ENCODE peak calls at places on chromosomes 7 and 10, in nine cellular contexts. A is lower lobe of right lung, O is PC-3, Q is cardiac muscle cell, G is ascending aorta, B is tibial artery, K is lung, F is hepatocyte, I is transverse colon. Z is an unnamed sample.

GRCh38 chr10:126876456-126876855 is 28.8 kb upstream of the DOCK1 start:
- DNase-seq in B (no peak), I (no peak), O (no peak), F (no peak), Q (no peak), K (no peak), A (no peak), G (no peak), Z (no peak)

GRCh38 chr7:108735814-108736213 is 166.1 kb downstream of the DNAJB9 start:
- DNase-seq in F (no peak), G (no peak), A (no peak), K (no peak), B (no peak), O (no peak), Q (no peak), I (no peak), Z (no peak)

GRCh38 chr7:25179771-25180591 is 48.3 kb downstream of the NPVF start:
- DNase-seq in F (peak; percentile 94), A (peak; percentile 94), I (peak; percentile 98), O (peak; percentile 77), Q (peak; percentile 90), K (peak; percentile 95), G (peak; percentile 58), B (peak; percentile 95), Z (peak; percentile 70)

GRCh38 chr7:92634924-92635519 is 44.8 kb upstream of the FAM133B start:
- DNase-seq in B (no peak), Q (peak; percentile 64), A (no peak), K (no peak), G (no peak), F (peak; percentile 41), I (no peak), O (peak; percentile 70), Z (no peak)

GRCh38 chr7:151431768-151432311 is 8.1 kb downstream of the CRYGN start:
- DNase-seq in B (no peak), G (no peak), A (no peak), K (no peak), Q (no peak), O (no peak), I (no peak), F (no peak), Z (no peak)

GRCh38 chr10:91540714-91541113 is 92.2 kb downstream of the PPP1R3C start:
- DNase-seq in Q (peak; percentile 62), G (no peak), A (no peak), O (peak; percentile 8), F (no peak), B (no peak), I (no peak), K (no peak), Z (no peak)

GRCh38 chr7:127758105-127758504 is 106.1 kb downstream of the SND1 start:
- DNase-seq in Q (peak; percentile 16), I (no peak), K (no peak), F (no peak), A (no peak), O (no peak), G (no peak), B (no peak), Z (no peak)

GRCh38 chr7:43594020-43594419 is 11.1 kb downstream of the STK17A start:
- DNase-seq in O (no peak), B (no peak), K (no peak), A (no peak), G (no peak), Q (no peak), I (no peak), F (no peak), Z (no peak)

GRCh38 chr10:63522129-63522687 is 1.0 kb downstream of the REEP3 start:
- DNase-seq in A (no peak), G (no peak), I (no peak), O (peak; percentile 71), F (peak; percentile 16), B (no peak), Q (peak; percentile 8), K (no peak), Z (no peak)

GRCh38 chr7:13879994-13880686 is 109.3 kb downstream of the ETV1 start:
- DNase-seq in K (no peak), I (no peak), F (no peak), B (no peak), Q (peak; percentile 25), O (peak; percentile 85), G (no peak), A (no peak), Z (no peak)

GRCh38 chr10:74153123-74153522 is 2.1 kb downstream of the ADK start:
- DNase-seq in I (no peak), A (no peak), B (no peak), O (peak; percentile 71), K (no peak), F (no peak), G (no peak), Q (peak; percentile 84), Z (no peak)

GRCh38 chr10:73597346-73597745 is 6.2 kb upstream of the USP54 start:
- DNase-seq in Q (no peak), F (no peak), A (no peak), K (no peak), O (peak; percentile 72), I (no peak), G (no peak), B (no peak), Z (no peak)

GRCh38 chr7:155815332-155816191 is 3.3 kb upstream of the SHH start:
- DNase-seq in G (no peak), Q (peak; percentile 50), O (peak; percentile 76), K (peak; percentile 75), B (no peak), A (peak; percentile 79), F (peak; percentile 86), I (peak; percentile 63), Z (no peak)

GRCh38 chr10:132836248-132836831 is 50.4 kb upstream of the NKX6-2 start:
- DNase-seq in Q (no peak), F (no peak), K (no peak), B (peak; percentile 64), O (peak; percentile 9), G (no peak), I (no peak), A (no peak), Z (no peak)

GRCh38 chr10:101834341-101834740 is 9.3 kb downstream of the KCNIP2 start:
- DNase-seq in B (no peak), K (peak; percentile 48), A (peak; percentile 85), G (no peak), F (no peak), Q (no peak), O (peak; percentile 39), I (peak; percentile 28), Z (no peak)

GRCh38 chr10:8444630-8445029 is 390.1 kb downstream of the GATA3 start:
- DNase-seq in I (peak; percentile 8), O (peak; percentile 11), A (no peak), F (peak; percentile 11), B (no peak), K (no peak), Q (peak; percentile 54), G (no peak), Z (no peak)

GRCh38 chr7:49229246-49229645 is 304.9 kb downstream of the CDC14C start:
- DNase-seq in I (no peak), B (no peak), G (no peak), O (no peak), Q (no peak), A (no peak), K (no peak), F (no peak), Z (no peak)

GRCh38 chr7:125636320-125636962 is 706.8 kb upstream of the POT1 start:
- DNase-seq in Q (no peak), B (no peak), A (no peak), K (no peak), F (no peak), I (no peak), G (no peak), O (no peak), Z (no peak)

GRCh38 chr10:24762966-24763623 is 39.4 kb upstream of the ARHGAP21 start:
- DNase-seq in Q (peak; percentile 66), G (no peak), I (no peak), K (no peak), A (no peak), B (no peak), O (peak; percentile 4), F (no peak), Z (no peak)
- H3K9me3 ChIP-seq in Q (no peaks in the 10 kb centered on the region), G (no peaks in the 10 kb centered on the region), I (no peaks in the 10 kb centered on the region), K (no peaks in the 10 kb centered on the region), A (no peaks in the 10 kb centered on the region), B (no peaks in the 10 kb centered on the region), O (no peaks in the 10 kb centered on the region), F (no peaks in the 10 kb centered on the region), Z (no peaks in the 10 kb centered on the region)

DNA sequence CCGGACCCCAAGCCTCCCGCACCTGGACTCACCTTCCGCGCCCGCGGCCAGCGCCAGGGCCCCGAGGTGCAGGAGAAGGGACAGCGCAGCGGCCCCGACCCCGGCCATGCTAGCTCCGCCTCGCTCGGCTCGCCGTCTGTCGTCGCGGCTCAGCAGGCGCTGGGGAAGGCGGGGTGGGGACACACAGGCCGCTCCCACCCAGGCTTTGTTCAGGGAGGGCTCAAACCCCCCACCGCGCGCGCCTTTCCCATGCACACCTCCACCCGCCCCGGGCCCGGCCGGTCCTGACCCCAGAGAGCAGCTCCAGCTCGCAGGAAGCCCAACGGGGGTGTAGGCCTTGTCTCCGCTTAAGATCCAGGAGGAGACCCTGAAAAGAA is at the start of gene KCP:
- DNase-seq in Q (no peak), A (no peak), O (no peak), B (peak; percentile 59), G (no peak), K (no peak), F (no peak), I (no peak), Z (no peak)
- H3K4me3 ChIP-seq in Q (no peak within 1 kb of the TSS), A (peak within 1 kb of the TSS; percentile 12), O (no peak within 1 kb of the TSS), B (peak within 1 kb of the TSS; percentile 27), G (peak within 1 kb of the TSS; percentile 31), K (peak within 1 kb of the TSS; percentile 3), F (peak within 1 kb of the TSS; percentile 34), I (no peak within 1 kb of the TSS), Z (peak within 1 kb of the TSS; percentile 63)

DNA sequence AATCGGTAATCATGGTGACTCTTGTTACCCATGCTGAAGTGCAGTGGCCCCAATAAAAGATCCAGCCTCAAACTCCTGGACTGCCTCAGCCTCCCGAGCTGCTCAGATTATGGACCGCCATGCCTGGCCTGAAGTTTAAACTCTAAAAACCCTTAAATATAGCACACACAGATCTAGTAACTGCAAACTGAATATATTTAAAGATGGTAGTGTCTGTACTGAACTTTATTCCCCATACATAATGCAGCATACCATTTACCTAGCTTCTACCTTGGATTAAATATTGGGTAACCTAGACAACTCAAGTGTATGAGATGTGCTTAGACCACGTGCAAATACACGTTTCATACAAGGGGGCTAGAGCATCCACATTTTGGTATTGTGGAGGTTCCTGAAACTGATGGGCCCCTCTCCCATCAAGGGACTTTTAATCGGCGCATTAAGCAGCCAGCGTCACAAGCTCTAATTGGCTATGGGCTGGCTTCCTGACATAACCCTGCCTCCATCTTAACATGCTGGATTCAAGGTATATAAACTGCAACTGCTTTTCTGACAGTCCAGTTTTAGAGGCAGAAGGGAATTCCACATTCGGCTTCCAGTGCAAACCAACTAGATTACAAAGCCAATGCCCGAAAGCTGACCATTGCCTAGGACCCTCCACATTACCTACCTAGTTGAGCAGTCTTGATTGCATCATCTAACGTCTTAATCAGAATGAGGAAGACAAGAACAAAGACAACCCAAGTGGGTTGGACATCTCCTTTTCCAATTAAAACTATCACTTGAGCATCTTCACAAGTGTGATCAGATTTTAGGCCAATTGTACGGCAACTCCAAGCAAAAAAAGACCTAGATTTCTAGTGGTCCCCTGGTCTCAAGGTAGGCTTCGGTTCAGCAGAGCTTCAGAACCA is 12.9 kb downstream of the HNRNPA2B1 start:
- DNase-seq in A (no peak), B (no peak), G (no peak), O (peak; percentile 24), K (no peak), F (no peak), Q (no peak), I (no peak), Z (no peak)
- H3K36me3 ChIP-seq in A (peaks cover 60% of the 10 kb centered on the region), B (peaks cover 56% of the 10 kb centered on the region), G (peaks cover 44% of the 10 kb centered on the region), O (peaks cover 42% of the 10 kb centered on the region), K (peaks cover 48% of the 10 kb centered on the region), F (peaks cover 6% of the 10 kb centered on the region), Q (peaks cover 42% of the 10 kb centered on the region), I (no peaks in the 10 kb centered on the region), Z (peaks cover 40% of the 10 kb centered on the region)

GRCh38 chr7:149377386-149377785 is 83.5 kb downstream of the ZNF777 start:
- DNase-seq in Q (no peak), A (no peak), O (peak; percentile 9), G (no peak), B (no peak), K (no peak), F (no peak), I (no peak), Z (no peak)
- H3K9me3 ChIP-seq in Q (no peaks in the 10 kb centered on the region), A (peaks cover 15% of the 10 kb centered on the region), O (peaks cover 4% of the 10 kb centered on the region), G (peaks cover 10% of the 10 kb centered on the region), B (no peaks in the 10 kb centered on the region), K (peaks cover 10% of the 10 kb centered on the region), F (peaks cover 8% of the 10 kb centered on the region), I (peaks cover 22% of the 10 kb centered on the region), Z (peaks cover 14% of the 10 kb centered on the region)

Z was measured in thoracic aorta.